ENCODE peak calls at places on chromosomes 1 and 21, in nine cellular contexts. N is Panc1, C is transverse colon, S is HepG2, V is sigmoid colon, G is esophagus muscularis mucosa, R is K562, J is stomach, X is upper lobe of left lung. Y is an unnamed sample. For H3K4me1 and H3K27me3, the result is how much of the 10 kb centered on the place peaks cover.

GRCh38 chr1:54254055-54254454 is 54.1 kb downstream of the MRPL37 start:
- DNase-seq in N (no peak), C (peak), S (no peak), V (no peak), G (no peak), R (no peak), J (no peak), X (no peak), Y (no peak)

GRCh38 chr1:236451796-236452373 is 57.8 kb downstream of the EDARADD start:
- DNase-seq in N (no peak), C (peak), S (peak), V (no peak), G (no peak), R (peak), J (peak), X (no peak), Y (no peak)

GRCh38 chr1:5744342-5744741 is 247.9 kb downstream of the NPHP4 start:
- DNase-seq in N (no peak), C (no peak), S (no peak), V (peak), G (no peak), R (no peak), J (no peak), X (no peak), Y (peak)

GRCh38 chr1:203462878-203463277 is 12.7 kb upstream of the PRELP start:
- DNase-seq in N (no peak), C (no peak), S (no peak), V (peak), G (no peak), R (no peak), J (no peak), X (peak), Y (no peak)

GRCh38 chr1:18731148-18731547 is 100.5 kb downstream of the PAX7 start:
- DNase-seq in N (no peak), C (no peak), S (no peak), V (no peak), G (no peak), R (no peak), J (no peak), X (no peak), Y (peak)

GRCh38 chr1:225509770-225510169 is 81.9 kb upstream of the LBR start:
- DNase-seq in N (peak), C (no peak), S (peak), V (no peak), G (no peak), R (no peak), J (no peak), X (no peak), Y (no peak)

GRCh38 chr1:66445492-66446181 is 88.3 kb upstream of the SGIP1 start:
- DNase-seq in N (no peak), C (peak), S (no peak), V (no peak), G (no peak), R (no peak), J (peak), X (peak), Y (peak)

GRCh38 chr1:54976747-54977146 is 3.7 kb upstream of the TMEM61 start:
- DNase-seq in N (no peak), C (no peak), S (no peak), V (no peak), G (no peak), R (no peak), J (peak), X (no peak), Y (no peak)

GRCh38 chr1:1000357-1001056 is 610 bp upstream of the HES4 start:
- DNase-seq in N (no peak), C (peak), S (peak), V (peak), G (no peak), R (peak), J (peak), X (peak), Y (peak)

GRCh38 chr1:24501371-24502167 is 1.1 kb upstream of the RCAN3 start:
- DNase-seq in N (no peak), C (peak), S (no peak), V (no peak), G (no peak), R (no peak), J (peak), X (peak), Y (peak)

GRCh38 chr1:207049974-207050391 is 1.0 kb downstream of the YOD1 start:
- DNase-seq in N (no peak), C (peak), S (peak), V (no peak), G (no peak), R (peak), J (peak), X (peak), Y (no peak)

GRCh38 chr1:41696381-41696780 is 211.9 kb upstream of the EDN2 start:
- DNase-seq in N (no peak), C (no peak), S (no peak), V (no peak), G (no peak), R (no peak), J (no peak), X (no peak), Y (peak)

GRCh38 chr1:27752372-27752771 is 20.6 kb upstream of the STX12 start:
- DNase-seq in N (no peak), C (no peak), S (no peak), V (no peak), G (no peak), R (no peak), J (no peak), X (no peak), Y (no peak)

GRCh38 chr1:54934869-54935268 is 45.6 kb upstream of the TMEM61 start:
- DNase-seq in N (no peak), C (no peak), S (peak), V (no peak), G (no peak), R (no peak), J (no peak), X (no peak), Y (no peak)

GRCh38 chr1:234934611-234935033 is 194.0 kb downstream of the TOMM20 start:
- DNase-seq in N (no peak), C (no peak), S (no peak), V (no peak), G (no peak), R (no peak), J (no peak), X (peak), Y (no peak)

GRCh38 chr1:8660455-8660854 is 157.0 kb downstream of the RERE start:
- DNase-seq in N (no peak), C (no peak), S (no peak), V (peak), G (no peak), R (no peak), J (no peak), X (peak), Y (no peak)

GRCh38 chr1:103256490-103256889 is 148.2 kb upstream of the COL11A1 start:
- DNase-seq in N (no peak), C (no peak), S (no peak), V (no peak), G (no peak), R (no peak), J (no peak), X (no peak), Y (no peak)

GRCh38 chr1:53470155-53470554 is 11.0 kb downstream of the DMRTB1 start:
- DNase-seq in N (no peak), C (peak), S (peak), V (no peak), G (no peak), R (peak), J (peak), X (peak), Y (peak)

GRCh38 chr1:180288232-180288818 is 58.3 kb downstream of the LHX4 start:
- DNase-seq in N (no peak), C (no peak), S (no peak), V (no peak), G (no peak), R (no peak), J (no peak), X (no peak), Y (no peak)
- H3K4me1 ChIP-seq in N (under half), C (under half), S (under half), V (under half), G (under half), R (under half), J (under half), X (under half), Y (under half)

GRCh38 chr1:171655215-171656116 is 3.0 kb upstream of the MYOC start:
- DNase-seq in N (peak), C (peak), S (peak), V (peak), G (peak), R (peak), J (peak), X (peak), Y (peak)
- TF ChIP-seq POLR2AphosphoS5 in N (no peak), C (no peak), S (no peak), V (no peak), G (peak), R (no peak), J (no peak), X (no peak), Y (peak)

DNA sequence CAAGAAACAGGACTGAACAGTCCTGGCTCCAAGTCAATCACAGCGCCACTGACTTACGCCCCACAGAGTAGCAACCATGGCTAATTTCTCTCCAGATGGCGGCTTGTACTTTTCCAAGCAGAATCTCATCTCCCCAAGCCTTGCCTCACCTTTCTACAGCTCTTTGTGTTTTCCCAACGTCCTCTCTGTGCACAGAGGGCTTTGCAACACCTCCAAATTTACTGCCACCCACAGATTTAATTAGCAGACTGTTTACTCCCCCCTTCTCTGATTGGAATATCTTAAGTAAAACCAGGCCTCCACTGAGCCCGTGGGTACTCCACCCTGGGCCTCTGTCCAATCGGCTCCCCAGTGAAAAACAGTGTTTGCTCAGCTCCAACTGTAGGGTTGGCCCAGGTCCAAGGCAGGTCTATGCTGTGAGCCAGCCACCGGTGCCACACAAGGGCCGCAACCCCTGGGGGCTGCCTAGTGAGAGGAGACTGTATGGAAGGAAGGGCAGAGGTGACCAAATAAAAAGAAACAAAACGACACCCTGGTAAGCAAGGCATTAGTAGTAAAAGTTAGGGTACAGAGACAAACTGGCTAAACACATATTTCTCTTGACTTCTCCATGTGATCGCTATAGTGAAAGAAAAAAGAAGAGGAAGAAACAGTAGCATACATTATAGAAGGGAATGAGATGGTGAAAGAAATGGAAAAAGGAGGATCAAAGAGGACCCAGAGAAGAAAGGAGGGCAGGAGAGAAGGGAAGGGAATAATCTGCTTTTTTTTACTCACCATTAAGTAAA is 128.4 kb upstream of the SOD1 start:
- DNase-seq in N (no peak), C (peak), S (no peak), V (no peak), G (no peak), R (no peak), J (peak), X (peak), Y (no peak)
- H3K27me3 ChIP-seq in N (under half), C (under half), S (under half), V (under half), G (under half), R (under half), J (under half), X (under half), Y (under half)

DNA sequence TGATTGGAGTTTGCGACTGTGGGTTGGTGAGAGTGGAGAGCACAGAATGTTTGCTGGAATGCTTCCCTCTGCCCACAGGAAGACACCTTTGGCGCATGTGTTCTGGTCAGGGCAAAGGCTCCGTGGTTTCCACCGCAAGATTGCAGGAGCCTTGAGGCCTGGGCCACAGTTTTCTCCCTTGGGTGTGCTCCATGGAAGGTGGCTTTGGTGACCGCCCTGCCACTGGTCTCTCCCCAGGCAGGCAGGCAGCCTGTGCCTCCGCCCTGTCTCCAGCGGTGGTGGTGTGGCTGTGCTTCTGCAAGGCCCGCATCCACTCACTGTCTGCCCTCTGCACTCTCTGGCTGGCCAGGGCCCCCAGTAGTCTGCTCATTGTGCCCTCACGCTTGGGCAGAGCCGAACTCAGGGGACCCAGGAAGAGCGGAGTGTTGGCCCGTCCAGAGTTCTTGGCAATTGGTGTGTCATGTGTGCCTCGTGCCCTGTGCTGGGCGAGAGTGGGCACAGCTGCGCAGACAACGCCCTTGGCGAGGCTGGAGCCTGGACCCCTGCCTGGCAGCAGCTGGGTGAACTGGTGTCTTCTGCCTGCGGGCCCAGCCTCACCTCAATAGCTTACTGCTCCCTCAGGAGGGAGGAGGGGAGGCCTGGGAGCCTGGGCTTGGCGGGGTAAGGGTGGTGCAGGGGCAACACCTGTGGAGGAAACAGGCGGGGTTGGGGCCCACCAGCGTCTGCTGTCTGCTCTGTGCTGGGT is 2.0 kb downstream of the GUK1 start:
- DNase-seq in N (no peak), C (no peak), S (no peak), V (peak), G (no peak), R (no peak), J (peak), X (no peak), Y (peak)
- H3K4me1 ChIP-seq in N (under half), C (under half), S (under half), V (under half), G (half or more), R (half or more), J (half or more), X (under half), Y (half or more)

GRCh38 chr1:77538956-77539509 is 143.4 kb downstream of the ZZZ3 start:
- DNase-seq in N (peak), C (peak), S (peak), V (peak), G (no peak), R (no peak), J (no peak), X (no peak), Y (no peak)
- TF ChIP-seq POLR2AphosphoS5 in N (no peak), C (peak), S (no peak), V (no peak), G (no peak), R (no peak), J (peak), X (no peak), Y (no peak)

DNA sequence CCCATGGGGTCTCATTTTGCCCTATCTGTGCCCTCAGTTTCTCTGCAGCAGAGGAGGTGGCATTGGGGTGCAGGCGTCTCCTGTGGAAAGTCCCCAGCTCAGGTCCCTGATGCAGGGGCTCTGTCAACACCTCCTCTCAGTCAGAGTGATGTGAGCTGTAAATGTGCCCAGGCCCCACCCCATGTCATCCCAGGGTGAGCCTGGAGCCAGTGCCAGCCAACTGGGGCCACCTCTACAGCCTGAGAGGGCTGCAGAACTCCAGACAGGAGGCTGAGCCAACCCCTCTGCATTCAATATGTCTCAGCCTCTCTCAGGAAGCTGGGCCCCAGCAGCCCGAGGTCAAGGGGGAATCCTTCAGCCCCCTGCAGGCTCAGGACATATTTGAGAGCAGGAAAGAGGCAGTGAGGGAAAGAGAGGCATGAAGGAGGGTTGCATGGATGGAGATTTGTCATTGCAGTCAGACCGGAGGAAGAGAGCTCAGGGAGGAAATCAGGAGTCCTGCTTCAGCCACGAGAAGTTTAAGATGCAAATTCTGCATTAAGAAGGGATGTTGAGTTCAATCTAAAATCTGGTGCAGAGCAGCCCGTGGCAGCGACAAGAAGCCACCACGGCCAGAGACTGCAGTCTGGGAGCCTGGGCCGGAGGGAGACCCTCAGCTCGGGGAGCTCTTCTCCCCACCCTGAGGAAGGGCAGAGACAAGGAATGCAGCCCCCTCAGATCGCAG is 288.2 kb upstream of the VAMP3 start:
- DNase-seq in N (no peak), C (no peak), S (no peak), V (no peak), G (no peak), R (no peak), J (no peak), X (no peak), Y (no peak)
- H3K27me3 ChIP-seq in N (under half), C (under half), S (under half), V (under half), G (under half), R (half or more), J (under half), X (under half), Y (under half)